ENCODE peak calls at places on chromosomes 2 and 18, in nine cellular contexts. P is Calu3, T is AG09309, Z is GM06990, D is Peyer's patch, E is fibroblast of the aortic adventitia, V is fibroblast of lung, M is Panc1, X is glutamatergic neuron. O is an unnamed sample.

GRCh38 chr2:43136862-43137261 is 89.5 kb downstream of the ZFP36L2 start:
- DNase-seq in P (no peak), T (no peak), Z (no peak), D (peak), E (no peak), V (no peak), M (no peak), X (peak), O (no peak)

GRCh38 chr2:101770672-101771071 is 73.2 kb downstream of the MAP4K4 start:
- DNase-seq in P (peak), T (no peak), Z (no peak), D (no peak), E (peak), V (peak), M (no peak), X (no peak), O (peak)

GRCh38 chr18:79490593-79491551 is 95.1 kb downstream of the NFATC1 start:
- DNase-seq in P (no peak), T (no peak), Z (no peak), D (no peak), E (no peak), V (no peak), M (no peak), X (peak), O (no peak)

GRCh38 chr2:1940660-1941059 is 196.3 kb upstream of the PXDN start:
- DNase-seq in P (no peak), T (no peak), Z (no peak), D (no peak), E (no peak), V (peak), M (no peak), X (no peak), O (no peak)

GRCh38 chr2:176902454-176902853 is 310.1 kb upstream of the HNRNPA3 start:
- DNase-seq in P (no peak), T (no peak), Z (no peak), D (no peak), E (no peak), V (no peak), M (no peak), X (no peak), O (no peak)

GRCh38 chr18:64116806-64117205 is 32.1 kb downstream of the LINC00305 start:
- DNase-seq in P (no peak), T (no peak), Z (no peak), D (no peak), E (no peak), V (no peak), M (no peak), X (no peak), O (no peak)

GRCh38 chr2:226578879-226579278 is 220.7 kb downstream of the IRS1 start:
- DNase-seq in P (peak), T (no peak), Z (no peak), D (no peak), E (peak), V (peak), M (no peak), X (no peak), O (no peak)

GRCh38 chr18:10271481-10271880 is 183.0 kb upstream of the APCDD1 start:
- DNase-seq in P (no peak), T (no peak), Z (no peak), D (no peak), E (peak), V (no peak), M (no peak), X (no peak), O (no peak)

GRCh38 chr2:20231632-20232031 is 6.7 kb upstream of the SDC1 start:
- DNase-seq in P (peak), T (no peak), Z (no peak), D (no peak), E (peak), V (peak), M (peak), X (no peak), O (no peak)

GRCh38 chr18:52652451-52652850 is 312.5 kb downstream of the DCC start:
- DNase-seq in P (no peak), T (no peak), Z (no peak), D (no peak), E (no peak), V (no peak), M (no peak), X (no peak), O (no peak)

GRCh38 chr18:22467760-22468553 is 50.2 kb upstream of the CTAGE1 start:
- DNase-seq in P (peak), T (peak), Z (no peak), D (no peak), E (peak), V (peak), M (peak), X (no peak), O (no peak)

GRCh38 chr2:174939046-174939445 is 66.1 kb downstream of the CHN1 start:
- DNase-seq in P (no peak), T (no peak), Z (no peak), D (no peak), E (peak), V (peak), M (no peak), X (no peak), O (no peak)

GRCh38 chr2:143901185-143901842 is 618.6 kb downstream of the ZEB2 start:
- DNase-seq in P (peak), T (peak), Z (peak), D (no peak), E (peak), V (peak), M (no peak), X (no peak), O (no peak)

GRCh38 chr18:42192251-42193248 is 237.5 kb downstream of the PIK3C3 start:
- DNase-seq in P (no peak), T (no peak), Z (no peak), D (no peak), E (peak), V (peak), M (no peak), X (no peak), O (no peak)

GRCh38 chr18:34803877-34804276 is 93.8 kb downstream of the DTNA start:
- DNase-seq in P (no peak), T (no peak), Z (no peak), D (no peak), E (no peak), V (no peak), M (no peak), X (no peak), O (no peak)

GRCh38 chr2:50950996-50951395 is 80.9 kb downstream of the NRXN1 start:
- DNase-seq in P (no peak), T (no peak), Z (no peak), D (no peak), E (no peak), V (no peak), M (no peak), X (no peak), O (no peak)

GRCh38 chr2:225693259-225693658 is 293.7 kb downstream of the NYAP2 start:
- DNase-seq in P (no peak), T (no peak), Z (no peak), D (no peak), E (no peak), V (no peak), M (no peak), X (no peak), O (no peak)

GRCh38 chr2:164735309-164735919 is 106.2 kb downstream of the COBLL1 start:
- DNase-seq in P (no peak), T (no peak), Z (no peak), D (no peak), E (no peak), V (peak), M (no peak), X (no peak), O (no peak)

GRCh38 chr18:62939433-62939832 is 224.1 kb downstream of the PHLPP1 start:
- DNase-seq in P (no peak), T (no peak), Z (no peak), D (no peak), E (no peak), V (no peak), M (no peak), X (no peak), O (no peak)

GRCh38 chr2:44121899-44122298 is 46.8 kb upstream of the PPM1B start:
- DNase-seq in P (no peak), T (no peak), Z (no peak), D (no peak), E (no peak), V (no peak), M (no peak), X (no peak), O (no peak)

GRCh38 chr2:25570161-25570840 is 103.1 kb downstream of the DTNB start:
- DNase-seq in P (no peak), T (no peak), Z (no peak), D (no peak), E (peak), V (peak), M (no peak), X (no peak), O (no peak)

GRCh38 chr2:3529316-3530025 is 10.1 kb upstream of the ADI1 start:
- DNase-seq in P (no peak), T (no peak), Z (no peak), D (no peak), E (no peak), V (no peak), M (no peak), X (no peak), O (no peak)

GRCh38 chr2:109702250-109702985 is 88.3 kb downstream of the SOWAHC start:
- DNase-seq in P (peak), T (peak), Z (no peak), D (no peak), E (peak), V (peak), M (no peak), X (no peak), O (no peak)

GRCh38 chr18:37280701-37281100 is 284.9 kb downstream of the CELF4 start:
- DNase-seq in P (no peak), T (no peak), Z (no peak), D (no peak), E (no peak), V (no peak), M (no peak), X (no peak), O (no peak)

GRCh38 chr2:121830809-121831208 is 75.4 kb downstream of the TSN start:
- DNase-seq in P (no peak), T (no peak), Z (no peak), D (no peak), E (no peak), V (no peak), M (no peak), X (no peak), O (no peak)

GRCh38 chr2:42928692-42929576 is 136.6 kb upstream of the HAAO start:
- DNase-seq in P (no peak), T (no peak), Z (no peak), D (no peak), E (peak), V (peak), M (no peak), X (peak), O (no peak)

GRCh38 chr2:37648316-37649011 is 23.0 kb downstream of the CDC42EP3 start:
- DNase-seq in P (no peak), T (no peak), Z (peak), D (peak), E (peak), V (no peak), M (no peak), X (peak), O (no peak)

GRCh38 chr2:120783969-120784372 is 48.3 kb downstream of the GLI2 start:
- DNase-seq in P (no peak), T (no peak), Z (no peak), D (no peak), E (no peak), V (no peak), M (no peak), X (no peak), O (no peak)

GRCh38 chr2:174868916-174869315 is 104.6 kb upstream of the CHRNA1 start:
- DNase-seq in P (peak), T (no peak), Z (no peak), D (no peak), E (no peak), V (no peak), M (no peak), X (no peak), O (no peak)

GRCh38 chr18:58501033-58501432 is 127.9 kb downstream of the ALPK2 start:
- DNase-seq in P (no peak), T (no peak), Z (no peak), D (peak), E (no peak), V (no peak), M (no peak), X (no peak), O (no peak)

GRCh38 chr2:222548997-222549396 is 106.9 kb downstream of the FARSB start:
- DNase-seq in P (no peak), T (no peak), Z (no peak), D (no peak), E (peak), V (peak), M (no peak), X (no peak), O (no peak)

GRCh38 chr2:63587814-63588384 is 378 bp downstream of the WDPCP start:
- DNase-seq in P (no peak), T (peak), Z (no peak), D (no peak), E (no peak), V (no peak), M (no peak), X (no peak), O (no peak)

GRCh38 chr2:173452436-173452835 is 97.8 kb downstream of the CDCA7 start:
- DNase-seq in P (no peak), T (no peak), Z (no peak), D (no peak), E (no peak), V (no peak), M (no peak), X (no peak), O (no peak)

GRCh38 chr2:3365219-3365618 is 12.4 kb downstream of the EIPR1 start:
- DNase-seq in P (no peak), T (no peak), Z (no peak), D (no peak), E (no peak), V (no peak), M (no peak), X (no peak), O (no peak)

GRCh38 chr2:162297925-162298552 is 20.4 kb downstream of the IFIH1 start:
- DNase-seq in P (peak), T (peak), Z (peak), D (peak), E (peak), V (peak), M (no peak), X (no peak), O (no peak)

GRCh38 chr18:76377359-76377756 is 117.7 kb downstream of the ZNF516 start:
- DNase-seq in P (no peak), T (no peak), Z (no peak), D (no peak), E (no peak), V (no peak), M (no peak), X (no peak), O (peak)

GRCh38 chr2:216327447-216327846 is 44.8 kb downstream of the MARCHF4 start:
- DNase-seq in P (no peak), T (no peak), Z (no peak), D (no peak), E (no peak), V (no peak), M (no peak), X (no peak), O (no peak)

GRCh38 chr2:216328347-216328746 is 43.9 kb downstream of the MARCHF4 start:
- DNase-seq in P (no peak), T (no peak), Z (no peak), D (no peak), E (peak), V (no peak), M (no peak), X (no peak), O (no peak)
- TF ChIP-seq CTCF in P (no peak), T (peak), Z (peak), D (peak), E (peak), V (peak), M (peak), X (no peak), O (no peak)

DNA sequence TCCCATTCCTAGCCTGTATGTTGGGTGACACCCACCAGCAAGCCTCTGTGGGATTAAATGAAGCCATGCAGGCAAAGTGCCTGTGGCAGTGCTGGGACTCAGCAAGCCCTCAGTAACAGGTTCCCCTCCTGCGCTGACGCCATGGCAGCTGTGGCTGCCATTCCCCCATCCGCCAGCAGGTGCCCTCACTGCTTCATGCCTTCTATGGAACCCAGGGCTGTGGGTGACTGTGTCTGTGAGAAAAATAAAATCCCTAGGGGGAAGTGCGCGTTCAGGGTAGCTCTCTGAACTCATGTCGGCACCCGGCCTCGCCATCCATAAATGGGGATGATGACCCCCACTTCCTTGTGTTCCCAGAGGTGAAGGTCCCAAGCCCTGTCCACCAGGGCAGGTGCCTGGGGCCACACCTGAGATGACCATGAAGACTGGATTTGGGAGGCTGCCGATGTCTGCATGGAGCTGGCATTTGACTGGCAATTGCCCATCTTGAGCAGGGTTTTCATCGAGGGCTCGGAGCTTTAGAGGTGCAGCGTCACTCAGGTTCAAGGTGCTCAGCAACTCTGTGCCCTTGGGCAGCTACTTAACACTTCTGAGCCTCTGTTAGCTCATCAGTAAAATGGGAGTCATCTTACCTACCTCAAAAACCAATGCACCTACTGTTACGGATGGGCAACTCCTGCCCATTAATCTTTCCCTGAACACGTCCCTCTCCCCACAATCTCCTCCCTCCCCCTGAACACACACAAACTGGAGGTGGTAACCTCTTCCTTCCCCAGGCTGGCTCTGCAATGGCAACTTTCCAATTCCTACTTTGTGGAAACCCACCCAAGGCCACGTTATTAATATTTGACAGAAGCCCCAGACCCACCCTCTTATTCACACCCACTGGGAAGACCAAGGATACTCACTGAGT is 2.9 kb upstream of the MAL start:
- DNase-seq in P (peak), T (no peak), Z (peak), D (peak), E (peak), V (peak), M (peak), X (peak), O (peak)
- TF ChIP-seq CTCF in P (peak), T (peak), Z (peak), D (peak), E (peak), V (peak), M (peak), X (peak), O (peak)

DNA sequence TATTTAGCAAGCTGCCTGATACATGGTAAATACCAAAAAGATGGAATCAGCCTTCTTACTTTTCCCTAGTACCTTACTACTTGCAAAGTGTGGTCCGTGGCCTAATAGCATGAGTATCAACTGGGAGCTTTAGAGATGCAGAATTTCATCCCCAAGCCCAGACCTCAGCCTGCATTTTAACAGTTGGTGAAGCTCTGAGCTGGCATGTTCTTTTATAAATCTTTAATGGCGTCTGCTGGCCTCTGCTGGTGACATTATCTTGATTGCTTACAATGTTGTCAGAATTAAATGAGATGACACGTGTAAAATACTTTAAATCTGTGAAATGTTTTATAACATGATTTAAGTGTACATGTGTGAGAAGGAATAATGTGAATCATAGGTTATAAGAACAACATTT is 115.1 kb upstream of the NOSTRIN start:
- DNase-seq in P (peak), T (no peak), Z (no peak), D (no peak), E (peak), V (peak), M (no peak), X (no peak), O (no peak)
- TF ChIP-seq CTCF in P (no peak), T (peak), Z (peak), D (peak), E (no peak), V (peak), M (peak), X (no peak), O (no peak)

GRCh38 chr2:238241970-238242369 is 2.1 kb upstream of the HES6 start:
- DNase-seq in P (no peak), T (no peak), Z (no peak), D (no peak), E (no peak), V (no peak), M (no peak), X (no peak), O (no peak)

GRCh38 chr2:238243496-238244076 is 3.7 kb upstream of the HES6 start:
- DNase-seq in P (no peak), T (no peak), Z (no peak), D (no peak), E (no peak), V (no peak), M (no peak), X (no peak), O (no peak)

GRCh38 chr2:238240761-238241711 is 1.2 kb upstream of the HES6 start:
- DNase-seq in P (peak), T (no peak), Z (peak), D (no peak), E (no peak), V (peak), M (no peak), X (peak), O (peak)

GRCh38 chr2:238244151-238244550 is 4.3 kb upstream of the HES6 start:
- DNase-seq in P (no peak), T (no peak), Z (no peak), D (no peak), E (no peak), V (no peak), M (no peak), X (no peak), O (no peak)

DNA sequence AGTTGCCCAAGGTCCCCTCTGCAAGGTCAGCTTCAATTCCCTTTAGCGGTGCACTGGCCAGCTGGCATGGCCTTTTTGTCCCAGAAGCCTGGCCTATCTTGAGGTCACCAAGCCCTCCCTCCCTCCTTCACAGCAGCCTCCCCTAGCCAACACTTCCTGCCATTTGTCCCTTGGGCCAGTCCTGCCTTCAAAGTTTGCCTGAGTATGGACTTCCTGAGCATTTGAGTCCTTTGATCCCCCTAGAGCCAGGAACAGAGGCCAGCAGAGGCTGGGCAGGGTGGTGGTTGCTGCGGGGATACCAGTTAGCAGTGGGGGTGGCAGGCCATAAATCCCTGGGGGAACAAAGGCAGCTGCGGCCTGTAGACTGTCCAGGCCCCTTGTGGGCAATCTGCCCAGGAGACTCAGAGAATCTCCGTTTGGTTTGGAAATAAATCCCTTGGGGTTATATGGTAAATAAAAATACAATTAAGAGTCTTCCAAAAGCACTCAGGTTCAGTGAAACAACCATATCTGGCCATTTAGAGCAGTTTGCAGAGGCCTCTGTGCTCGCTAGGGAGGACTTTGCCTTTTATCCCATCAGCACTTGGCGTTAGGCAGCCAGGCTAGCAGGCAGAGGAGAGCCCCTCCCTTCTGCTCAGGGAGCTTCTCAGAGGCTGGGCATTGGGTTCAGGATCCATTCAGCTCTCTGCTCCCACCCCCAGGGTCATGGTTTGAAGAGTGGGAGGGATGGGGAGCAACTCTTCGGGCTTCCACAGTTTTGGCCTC is 3.1 kb upstream of the HES6 start:
- DNase-seq in P (no peak), T (no peak), Z (no peak), D (no peak), E (no peak), V (no peak), M (no peak), X (peak), O (no peak)
- TF ChIP-seq CTCF in P (no peak), T (no peak), Z (no peak), D (no peak), E (no peak), V (no peak), M (no peak), X (no peak), O (no peak)